ENCODE peak calls at places on chromosome 7, in four cellular contexts. One of them, this sample, is unnamed.

GRCh38 chr7:2821161-2821841 is 22.8 kb downstream of the GNA12 start:
- DNase-seq in DND-41: no peak
- DNase-seq in PC-3: peak; percentile 68
- DNase-seq in GM23338: peak; percentile 80
- DNase-seq in this sample: no peak

GRCh38 chr7:106731637-106732036 is 70.7 kb upstream of the CCDC71L start:
- DNase-seq in GM23338: no peak
- DNase-seq in DND-41: no peak
- DNase-seq in PC-3: no peak
- DNase-seq in this sample: no peak

GRCh38 chr7:91050677-91051076 is 213.6 kb upstream of the FZD1 start:
- DNase-seq in DND-41: no peak
- DNase-seq in GM23338: no peak
- DNase-seq in PC-3: no peak
- DNase-seq in this sample: no peak

GRCh38 chr7:154171422-154171821 is 119.2 kb downstream of the DPP6 start:
- DNase-seq in PC-3: no peak
- DNase-seq in GM23338: no peak
- DNase-seq in DND-41: no peak
- DNase-seq in this sample: no peak

GRCh38 chr7:96297873-96298272 is 24.0 kb downstream of the SLC25A13 start:
- DNase-seq in GM23338: no peak
- DNase-seq in PC-3: no peak
- DNase-seq in DND-41: no peak
- DNase-seq in this sample: no peak

GRCh38 chr7:93232673-93233018 is 480 bp downstream of the VPS50 start:
- DNase-seq in PC-3: no peak
- DNase-seq in DND-41: no peak
- DNase-seq in GM23338: peak; percentile 22
- DNase-seq in this sample: no peak

GRCh38 chr7:24216576-24217116 is 67.3 kb upstream of the NPY start:
- DNase-seq in DND-41: no peak
- DNase-seq in PC-3: peak; percentile 25
- DNase-seq in GM23338: no peak
- DNase-seq in this sample: no peak

GRCh38 chr7:130387628-130388403 is 7.5 kb downstream of the CPA1 start:
- DNase-seq in DND-41: no peak
- DNase-seq in PC-3: no peak
- DNase-seq in GM23338: no peak
- DNase-seq in this sample: no peak

DNA sequence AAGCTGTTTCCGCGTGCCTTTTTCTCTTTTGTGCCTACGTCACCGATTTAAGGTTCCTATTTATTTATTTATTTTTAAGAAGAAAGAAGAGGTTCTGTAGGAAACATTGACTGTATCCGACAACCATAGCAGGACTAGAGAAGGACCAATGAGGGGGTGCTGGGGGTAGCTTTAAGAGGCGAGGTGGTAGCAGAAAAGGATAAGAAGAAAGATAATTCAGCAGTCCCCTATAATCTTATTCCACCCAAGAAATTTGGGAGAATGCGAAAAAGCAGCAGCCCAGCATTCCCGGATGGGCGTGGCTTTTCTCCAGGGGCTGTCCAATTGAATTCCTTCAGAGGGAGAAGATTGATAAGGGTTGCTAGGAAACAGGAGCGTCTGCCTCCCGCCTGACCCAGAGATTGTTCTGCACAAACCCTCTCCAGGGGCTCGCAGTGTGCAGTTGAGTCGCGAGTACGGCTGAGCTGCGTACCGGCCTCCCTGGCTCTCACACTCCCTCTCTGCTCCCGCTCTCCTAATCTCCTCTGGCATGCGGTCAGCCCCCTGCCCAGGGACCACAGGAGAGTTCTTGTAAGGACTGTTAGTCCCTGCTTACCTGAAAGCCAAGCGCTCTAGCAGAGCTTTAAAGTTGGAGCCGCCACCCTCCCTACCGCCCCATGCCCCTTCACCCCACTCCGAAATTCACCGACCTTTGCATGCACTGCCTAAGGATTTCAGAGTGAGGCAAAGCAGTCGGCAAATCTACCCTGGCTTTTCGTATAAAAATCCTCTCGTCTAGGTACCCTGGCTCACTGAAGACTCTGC is at the start of gene GRM3:
- DNase-seq in PC-3: no peak
- DNase-seq in GM23338: peak; percentile 91
- DNase-seq in DND-41: no peak
- DNase-seq in this sample: no peak
- H3K4me2 ChIP-seq in PC-3: no peak within 1 kb of the TSS
- H3K4me2 ChIP-seq in GM23338: peak within 1 kb of the TSS; percentile 97
- H3K4me2 ChIP-seq in DND-41: no peak within 1 kb of the TSS
- H3K4me2 ChIP-seq in this sample: no peak within 1 kb of the TSS

GRCh38 chr7:16402940-16403339 is 18.4 kb downstream of the CRPPA start:
- DNase-seq in DND-41: no peak
- DNase-seq in PC-3: no peak
- DNase-seq in GM23338: no peak
- DNase-seq in this sample: no peak

GRCh38 chr7:16399916-16400895 is 21.1 kb downstream of the CRPPA start:
- DNase-seq in GM23338: no peak
- DNase-seq in DND-41: no peak
- DNase-seq in PC-3: no peak
- DNase-seq in this sample: no peak

GRCh38 chr7:16403475-16403874 is 17.9 kb downstream of the CRPPA start:
- DNase-seq in DND-41: no peak
- DNase-seq in GM23338: no peak
- DNase-seq in PC-3: no peak
- DNase-seq in this sample: no peak

GRCh38 chr7:16400896-16401275 is 20.5 kb downstream of the CRPPA start:
- DNase-seq in DND-41: no peak
- DNase-seq in GM23338: no peak
- DNase-seq in PC-3: no peak
- DNase-seq in this sample: no peak

GRCh38 chr7:16402084-16402483 is 19.3 kb downstream of the CRPPA start:
- DNase-seq in DND-41: no peak
- DNase-seq in PC-3: peak; percentile 54
- DNase-seq in GM23338: no peak
- DNase-seq in this sample: no peak
- H3K27ac ChIP-seq in DND-41: no peak overlapping the region
- H3K27ac ChIP-seq in PC-3: peak overlapping the region; percentile 71
- H3K27ac ChIP-seq in GM23338: no peak overlapping the region
- H3K27ac ChIP-seq in this sample: no peak overlapping the region

DNA sequence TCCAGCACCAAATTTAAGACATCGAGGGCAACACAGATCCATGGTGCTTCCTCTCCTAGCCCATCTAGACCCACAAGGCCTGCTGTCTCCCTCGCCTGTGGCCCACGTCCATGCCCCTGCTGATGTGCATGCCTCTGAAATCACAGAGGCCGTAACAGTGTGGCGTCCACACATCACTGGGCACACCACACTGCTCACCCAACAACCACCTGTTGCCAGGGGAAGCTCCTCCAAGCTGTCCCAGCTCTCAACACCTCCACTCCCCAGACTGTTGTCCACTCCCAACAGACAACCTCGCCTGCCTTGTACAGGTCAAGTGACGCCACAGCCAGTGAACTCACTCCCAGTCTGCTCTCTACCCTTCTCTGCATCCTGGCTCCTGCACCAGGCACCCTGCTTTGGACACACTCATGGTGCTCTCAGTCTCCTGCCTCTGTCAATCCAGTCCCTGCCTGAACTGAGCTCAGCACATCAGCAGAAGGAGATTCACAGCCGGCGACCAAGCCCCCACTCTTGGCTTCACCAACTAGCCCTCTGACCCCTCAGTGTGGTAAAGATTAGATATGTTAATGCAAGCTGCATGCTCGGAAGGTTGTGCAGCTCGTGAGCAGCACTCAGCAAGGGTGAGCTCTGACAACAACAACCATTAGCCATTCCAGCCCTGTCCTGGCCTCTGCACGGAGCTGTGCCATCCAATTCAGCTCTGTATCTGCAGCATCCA is 197.0 kb downstream of the TNS3 start:
- DNase-seq in PC-3: no peak
- DNase-seq in GM23338: no peak
- DNase-seq in DND-41: no peak
- DNase-seq in this sample: no peak
- H3K79me2 ChIP-seq in PC-3: peaks cover 2% of the 10 kb centered on the region
- H3K79me2 ChIP-seq in GM23338: no peaks in the 10 kb centered on the region
- H3K79me2 ChIP-seq in DND-41: no peaks in the 10 kb centered on the region
- H3K79me2 ChIP-seq in this sample: peaks cover 5% of the 10 kb centered on the region

GRCh38 chr7:71459137-71459536 is 327.2 kb downstream of the GALNT17 start:
- DNase-seq in DND-41: no peak
- DNase-seq in GM23338: no peak
- DNase-seq in PC-3: no peak
- DNase-seq in this sample: no peak

GRCh38 chr7:71453630-71454029 is 321.7 kb downstream of the GALNT17 start:
- DNase-seq in DND-41: no peak
- DNase-seq in GM23338: no peak
- DNase-seq in PC-3: no peak
- DNase-seq in this sample: no peak

GRCh38 chr7:71454981-71455380 is 323.0 kb downstream of the GALNT17 start:
- DNase-seq in DND-41: no peak
- DNase-seq in PC-3: no peak
- DNase-seq in GM23338: peak; percentile 28
- DNase-seq in this sample: no peak

GRCh38 chr7:71457021-71457420 is 325.1 kb downstream of the GALNT17 start:
- DNase-seq in GM23338: peak; percentile 77
- DNase-seq in DND-41: no peak
- DNase-seq in PC-3: no peak
- DNase-seq in this sample: no peak

DNA sequence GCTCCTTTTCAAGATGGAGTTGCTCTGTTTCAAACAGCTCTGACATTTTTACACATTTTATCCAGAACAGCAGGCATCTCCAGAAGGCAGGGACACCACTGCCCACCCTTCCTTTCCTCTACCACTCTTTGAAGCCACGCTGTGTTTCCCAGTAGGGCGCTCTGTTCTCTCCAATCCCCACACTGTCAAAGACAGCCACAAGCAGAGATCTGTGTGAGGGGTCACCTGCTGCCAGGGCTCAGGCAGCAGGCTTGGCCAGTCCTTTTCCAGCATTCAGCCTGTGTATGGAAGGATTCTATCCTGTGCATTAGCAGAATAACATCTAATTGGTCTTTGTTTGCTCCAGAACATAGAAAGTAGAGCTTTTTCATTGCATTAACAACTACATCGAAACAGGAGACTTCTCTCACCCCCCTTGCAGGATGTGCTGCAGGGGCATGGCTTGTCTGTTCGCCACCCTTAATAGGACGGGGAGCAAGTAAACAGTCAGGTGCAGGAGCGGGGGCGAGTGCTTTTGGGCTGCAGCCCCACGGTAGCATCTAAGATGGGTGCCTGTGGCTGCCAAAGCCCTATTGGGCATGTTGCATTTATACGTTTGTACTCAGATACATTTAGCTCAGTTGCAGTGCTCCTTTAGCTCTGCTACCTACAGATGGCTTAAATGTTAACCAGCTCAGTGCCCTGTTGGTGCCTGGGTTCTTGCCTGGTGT is 326.1 kb downstream of the GALNT17 start:
- DNase-seq in GM23338: peak; percentile 39
- DNase-seq in PC-3: no peak
- DNase-seq in DND-41: no peak
- DNase-seq in this sample: no peak
- H3K4me2 ChIP-seq in GM23338: peak overlapping the region; percentile 61
- H3K4me2 ChIP-seq in PC-3: no peak overlapping the region
- H3K4me2 ChIP-seq in DND-41: no peak overlapping the region
- H3K4me2 ChIP-seq in this sample: no peak overlapping the region

DNA sequence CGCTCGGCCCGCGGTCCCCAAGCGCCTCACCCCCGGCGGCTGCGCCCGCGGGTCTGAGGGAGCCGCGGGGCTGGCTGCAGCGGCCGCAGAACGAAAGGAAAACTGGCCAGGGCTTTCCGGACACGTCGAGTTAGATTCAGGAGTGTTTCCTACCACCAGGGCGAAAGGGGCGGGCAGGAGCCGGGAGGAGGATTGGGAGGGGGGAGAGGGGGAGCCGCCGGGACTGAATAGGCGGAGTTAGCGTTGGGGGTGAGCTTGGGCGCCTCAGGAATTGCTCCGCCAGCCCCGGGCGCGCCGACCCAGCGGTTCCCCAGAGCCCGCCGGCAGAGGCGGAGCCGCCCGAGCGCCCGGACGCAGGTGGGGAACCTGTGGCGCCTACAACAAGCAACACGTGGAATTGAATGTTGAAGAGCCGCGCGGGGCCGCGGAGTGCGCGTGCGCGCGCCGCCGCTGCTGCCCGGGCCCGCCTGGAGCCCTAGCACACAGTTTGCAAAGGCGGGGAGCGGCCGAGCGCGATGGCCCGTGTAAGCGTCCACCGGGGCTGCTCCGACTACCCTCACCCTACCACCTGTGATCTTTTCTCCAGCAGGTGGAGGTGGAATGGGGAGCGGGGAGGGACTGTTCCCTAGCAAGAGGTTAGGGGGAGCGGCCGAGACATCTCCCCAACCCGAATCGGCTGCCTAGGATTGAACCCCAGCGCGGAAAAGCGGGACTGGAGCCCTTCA is at the start of gene CADPS2:
- DNase-seq in PC-3: peak; percentile 71
- DNase-seq in DND-41: no peak
- DNase-seq in GM23338: peak; percentile 85
- DNase-seq in this sample: no peak
- H3K27ac ChIP-seq in PC-3: peak within 1 kb of the TSS; percentile 38
- H3K27ac ChIP-seq in DND-41: no peak within 1 kb of the TSS
- H3K27ac ChIP-seq in GM23338: no peak within 1 kb of the TSS
- H3K27ac ChIP-seq in this sample: no peak within 1 kb of the TSS

GRCh38 chr7:78400038-78400437 is 601.5 kb downstream of the PHTF2 start:
- DNase-seq in GM23338: peak; percentile 71
- DNase-seq in DND-41: no peak
- DNase-seq in PC-3: no peak
- DNase-seq in this sample: no peak

GRCh38 chr7:78398081-78398480 is 599.5 kb downstream of the PHTF2 start:
- DNase-seq in GM23338: no peak
- DNase-seq in PC-3: no peak
- DNase-seq in DND-41: no peak
- DNase-seq in this sample: no peak

GRCh38 chr7:78395298-78396120 is 596.9 kb downstream of the PHTF2 start:
- DNase-seq in GM23338: peak; percentile 24
- DNase-seq in DND-41: no peak
- DNase-seq in PC-3: no peak
- DNase-seq in this sample: no peak

GRCh38 chr7:78396190-78396589 is 597.6 kb downstream of the PHTF2 start:
- DNase-seq in GM23338: no peak
- DNase-seq in DND-41: no peak
- DNase-seq in PC-3: no peak
- DNase-seq in this sample: no peak

DNA sequence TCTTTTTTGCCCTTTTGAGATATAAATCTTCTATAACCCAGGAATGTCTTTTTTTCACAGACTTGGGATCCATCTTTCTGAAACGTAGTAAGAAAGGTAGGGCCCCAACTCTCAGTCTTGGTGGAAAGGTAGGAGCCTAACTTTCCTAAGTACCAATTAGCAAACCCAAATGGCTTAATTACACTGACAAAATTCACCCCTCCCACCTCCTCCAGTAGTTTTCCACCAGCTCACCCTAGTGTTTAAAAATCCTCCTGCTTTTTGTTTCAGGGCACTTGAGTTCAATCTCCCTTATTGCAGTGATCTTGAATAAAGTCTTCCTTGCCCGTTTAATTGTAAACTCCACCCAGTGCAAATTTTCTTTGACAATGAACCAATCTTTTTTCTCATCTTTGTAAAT is 600.0 kb downstream of the PHTF2 start:
- DNase-seq in GM23338: peak; percentile 52
- DNase-seq in PC-3: no peak
- DNase-seq in DND-41: no peak
- DNase-seq in this sample: no peak
- H3K79me2 ChIP-seq in GM23338: no peaks in the 10 kb centered on the region
- H3K79me2 ChIP-seq in PC-3: no peaks in the 10 kb centered on the region
- H3K79me2 ChIP-seq in DND-41: no peaks in the 10 kb centered on the region
- H3K79me2 ChIP-seq in this sample: no peaks in the 10 kb centered on the region

This sample was measured in Karpas-422.